ENCODE peak calls at places on chromosome 13, in six cellular contexts. A is natural killer cell, F is mesothelial cell of epicardium, Q is fibroblast of lung, Y is mammary epithelial cell, G is pancreas. X is an unnamed sample.

GRCh38 chr13:99280166-99280565 is 22.0 kb upstream of the GPR18 start:
- DNase-seq in Q (peak; percentile 55), A (no peak), G (no peak), Y (peak; percentile 24), F (no peak), X (peak; percentile 80)

GRCh38 chr13:24557121-24557520 is 44.5 kb upstream of the PARP4 start:
- DNase-seq in Y (no peak), F (no peak), G (no peak), A (no peak), Q (no peak), X (no peak)

GRCh38 chr13:64934569-64935362 is 2295.4 kb downstream of the PCDH9 start:
- DNase-seq in A (no peak), G (no peak), F (no peak), Y (no peak), Q (no peak), X (no peak)

GRCh38 chr13:99027260-99027659 is 49.4 kb upstream of the DOCK9 start:
- DNase-seq in G (no peak), F (no peak), A (no peak), Y (no peak), Q (peak; percentile 87), X (no peak)

GRCh38 chr13:99859178-99860177 is 112.1 kb downstream of the ZIC5 start:
- DNase-seq in F (no peak), Q (no peak), A (peak; percentile 55), G (no peak), Y (no peak), X (no peak)

GRCh38 chr13:73945371-73945770 is 188.8 kb downstream of the KLF12 start:
- DNase-seq in G (no peak), A (no peak), Q (no peak), F (no peak), Y (no peak), X (no peak)

GRCh38 chr13:90416519-90416918 is 931.0 kb upstream of the MIR17HG start:
- DNase-seq in Q (peak; percentile 94), F (no peak), A (no peak), G (no peak), Y (peak; percentile 24), X (no peak)

GRCh38 chr13:111011899-111012298 is 97.0 kb upstream of the ANKRD10 start:
- DNase-seq in Q (no peak), Y (no peak), G (no peak), F (no peak), A (no peak), X (no peak)

GRCh38 chr13:35723820-35724219 is 247.3 kb upstream of the MAB21L1 start:
- DNase-seq in A (no peak), Q (peak; percentile 60), F (no peak), G (no peak), Y (no peak), X (no peak)

GRCh38 chr13:76397413-76397812 is 488.8 kb downstream of the KCTD12 start:
- DNase-seq in F (no peak), Q (no peak), Y (no peak), G (no peak), A (no peak), X (no peak)

GRCh38 chr13:74555291-74556001 is 421.2 kb upstream of the KLF12 start:
- DNase-seq in A (no peak), Q (no peak), F (no peak), Y (no peak), G (no peak), X (no peak)

GRCh38 chr13:109989686-109990085 is 203.3 kb upstream of the IRS2 start:
- DNase-seq in A (no peak), Q (peak; percentile 39), F (no peak), G (no peak), Y (no peak), X (no peak)

GRCh38 chr13:67137044-67137735 is 92.9 kb downstream of the PCDH9 start:
- DNase-seq in A (no peak), Y (no peak), F (no peak), Q (peak; percentile 47), G (no peak), X (no peak)

GRCh38 chr13:38498271-38498670 is 148.6 kb downstream of the UFM1 start:
- DNase-seq in F (no peak), A (no peak), Q (no peak), Y (no peak), G (no peak), X (no peak)

GRCh38 chr13:85700909-85701308 is 98.3 kb downstream of the SLITRK6 start:
- DNase-seq in F (no peak), Y (peak; percentile 89), G (no peak), A (no peak), Q (peak; percentile 37), X (no peak)

GRCh38 chr13:89361909-89362308 is 1690.7 kb downstream of the SLITRK5 start:
- DNase-seq in F (no peak), Y (peak; percentile 4), Q (no peak), G (no peak), A (no peak), X (no peak)

GRCh38 chr13:36193151-36193855 is 21.1 kb downstream of the SOHLH2 start:
- DNase-seq in F (no peak), A (no peak), Y (peak; percentile 71), Q (peak; percentile 49), G (no peak), X (no peak)

GRCh38 chr13:27120011-27120410 is 51.6 kb downstream of the USP12 start:
- DNase-seq in G (no peak), Y (no peak), Q (peak; percentile 18), A (no peak), F (no peak), X (no peak)

GRCh38 chr13:66879971-66880370 is 350.2 kb downstream of the PCDH9 start:
- DNase-seq in Y (no peak), A (no peak), F (no peak), G (no peak), Q (no peak), X (no peak)

GRCh38 chr13:109156181-109156935 is 526.9 kb downstream of the MYO16 start:
- DNase-seq in Q (peak; percentile 93), Y (peak; percentile 84), A (no peak), F (no peak), G (no peak), X (no peak)

GRCh38 chr13:110916671-110917142 is 1.8 kb upstream of the ANKRD10 start:
- DNase-seq in Q (peak; percentile 92), G (no peak), Y (peak; percentile 64), F (no peak), A (no peak), X (no peak)

GRCh38 chr13:24605923-24606372 is 74.3 kb upstream of the ATP12A start:
- DNase-seq in F (no peak), G (peak; percentile 28), A (no peak), Y (peak; percentile 36), Q (peak; percentile 24), X (no peak)

GRCh38 chr13:39602614-39603366 is at the start of gene LHFPL6:
- DNase-seq in G (peak; percentile 66), A (no peak), F (peak; percentile 79), Q (peak; percentile 83), Y (peak; percentile 84), X (peak; percentile 59)

GRCh38 chr13:39599842-39600241 is 3.2 kb downstream of the LHFPL6 start:
- DNase-seq in F (no peak), Q (no peak), Y (no peak), G (no peak), A (no peak), X (no peak)

GRCh38 chr13:39602277-39602613 is 748 bp downstream of the LHFPL6 start:
- DNase-seq in Q (no peak), A (no peak), F (no peak), Y (no peak), G (no peak), X (no peak)

GRCh38 chr13:39601636-39602035 is 1.4 kb downstream of the LHFPL6 start:
- DNase-seq in F (no peak), G (no peak), Y (no peak), Q (no peak), A (no peak), X (no peak)

DNA sequence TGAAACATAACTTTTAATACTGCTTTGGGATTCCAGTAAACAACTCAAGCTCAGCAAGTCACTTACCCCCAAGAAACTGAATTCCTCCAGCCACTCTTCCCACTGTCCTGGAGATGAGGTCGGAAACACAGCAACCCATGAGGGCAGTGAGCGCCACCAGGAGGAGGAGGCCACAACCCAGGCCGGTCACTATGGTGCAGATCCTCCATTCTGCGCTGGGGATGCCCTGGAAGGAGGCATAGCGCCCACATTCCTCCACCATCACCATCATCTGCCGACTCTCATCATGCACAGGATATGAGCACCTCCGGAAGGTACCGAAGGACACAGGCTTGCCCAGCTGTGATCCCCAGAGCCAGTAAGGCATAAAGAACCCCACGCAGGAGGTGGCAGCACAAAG is 2.2 kb downstream of the LHFPL6 start:
- DNase-seq in F (no peak), Q (no peak), Y (no peak), G (no peak), A (no peak), X (no peak)
- TF ChIP-seq CTCF in F (no peak), Q (peak; percentile 19), Y (peak; percentile 3), G (no peak), A (no peak), X (no peak)

DNA sequence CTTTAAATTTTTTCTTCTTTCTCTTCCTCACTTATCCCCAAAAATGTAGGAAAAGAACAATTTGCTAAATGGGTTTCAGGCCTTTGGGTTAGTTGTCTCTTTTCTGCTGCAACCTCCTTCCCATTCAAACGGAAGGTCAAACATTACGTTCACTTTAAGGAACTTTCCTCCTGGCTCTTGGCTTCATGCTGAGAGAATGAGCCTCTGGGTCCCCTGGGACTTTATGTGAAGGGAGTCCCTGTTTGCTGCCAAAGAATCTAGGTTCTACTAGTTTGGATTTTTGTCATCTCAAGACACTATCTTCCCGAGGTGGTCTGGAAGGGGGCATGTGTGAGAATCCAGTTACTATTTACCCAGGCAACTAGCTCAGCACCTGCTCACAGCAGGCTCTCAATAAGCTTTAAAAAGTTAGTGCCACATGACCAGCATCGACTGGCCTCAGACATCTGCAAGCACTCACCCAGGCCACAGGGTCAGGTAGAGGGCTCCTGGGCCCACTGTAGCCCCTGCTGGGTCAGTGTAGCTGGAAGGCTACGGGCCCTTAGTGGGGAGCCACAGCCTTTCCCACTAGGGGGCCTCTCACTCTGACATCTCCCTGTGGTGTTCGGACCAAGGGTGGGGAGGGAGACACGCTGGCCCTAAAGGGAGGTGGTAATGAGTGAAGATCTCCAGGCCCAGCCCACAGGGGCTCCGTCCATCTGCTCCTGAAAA is 40.5 kb downstream of the FAM124A start:
- DNase-seq in A (no peak), F (no peak), Q (no peak), Y (no peak), G (no peak), X (no peak)
- TF ChIP-seq CTCF in A (no peak), F (no peak), Q (no peak), Y (no peak), G (no peak), X (no peak)

GRCh38 chr13:42816538-42816937 is 35.2 kb downstream of the FAM216B start:
- DNase-seq in A (no peak), Y (no peak), G (no peak), Q (no peak), F (no peak), X (no peak)
- TF ChIP-seq CTCF in A (no peak), Y (peak; percentile 23), G (no peak), Q (peak; percentile 19), F (peak; percentile 78), X (peak; percentile 47)

DNA sequence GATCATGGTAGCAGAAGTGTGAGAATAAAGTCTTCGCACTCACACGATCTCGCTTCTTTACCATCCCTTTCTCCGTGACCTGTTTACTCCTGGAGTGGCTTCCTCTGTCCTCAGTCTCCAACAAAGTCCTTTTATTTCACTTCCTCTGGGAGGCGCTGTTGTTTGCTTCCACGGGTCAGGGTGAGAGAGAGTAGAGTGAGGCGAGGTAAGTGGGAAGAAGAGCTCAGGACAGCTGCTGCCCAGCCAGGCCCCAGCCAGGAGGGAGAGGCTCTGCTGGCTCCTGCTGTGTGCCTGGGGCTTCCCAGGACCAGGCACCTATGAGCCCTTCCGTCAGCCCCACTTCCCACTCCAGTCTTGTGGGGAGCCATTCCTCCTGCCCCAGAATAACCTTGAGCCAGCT is 242.1 kb downstream of the FGF9 start:
- DNase-seq in A (no peak), Q (no peak), F (no peak), Y (no peak), G (no peak), X (no peak)
- TF ChIP-seq CTCF in A (no peak), Q (no peak), F (no peak), Y (no peak), G (no peak), X (no peak)

X was measured in CD14-positive monocyte.